ENCODE peak calls at places on chromosomes 6 and 20, in ten cellular contexts. R, I, Y, P, F, X, G, O, Z and J are unnamed samples. For H3K36me3, the result is how much of the 10 kb centered on the place peaks cover.

GRCh38 chr6:105424177-105424783 is 21.4 kb upstream of the PREP start:
- DNase-seq in I (peak), X (peak), R (peak), F (no peak), P (peak), O (no peak), Z (peak), G (peak), Y (peak), J (peak)

GRCh38 chr6:168877821-168878282 is 375.8 kb downstream of the THBS2 start:
- DNase-seq in X (no peak), Y (no peak), G (no peak), O (no peak), Z (no peak), P (no peak), F (no peak), R (no peak), I (no peak), J (no peak)

GRCh38 chr6:47437592-47437991 is 40.0 kb upstream of the CD2AP start:
- DNase-seq in X (no peak), O (no peak), R (no peak), F (no peak), G (no peak), Y (no peak), I (no peak), P (no peak), Z (no peak), J (no peak)

GRCh38 chr20:21339499-21339898 is 36.4 kb downstream of the XRN2 start:
- DNase-seq in F (no peak), P (no peak), I (no peak), R (no peak), Z (no peak), Y (no peak), X (no peak), O (no peak), G (no peak), J (no peak)

GRCh38 chr6:133632206-133632605 is 256.7 kb upstream of the TCF21 start:
- DNase-seq in O (no peak), F (no peak), Y (no peak), G (peak), X (no peak), I (no peak), P (no peak), Z (no peak), R (no peak), J (no peak)

GRCh38 chr20:59258103-59258705 is 42.2 kb upstream of the EDN3 start:
- DNase-seq in Y (no peak), G (no peak), X (no peak), O (no peak), I (no peak), Z (no peak), R (no peak), P (no peak), F (no peak), J (no peak)

GRCh38 chr20:4559906-4560305 is 161.8 kb upstream of the PRND start:
- DNase-seq in G (no peak), Z (no peak), Y (no peak), X (no peak), R (no peak), P (no peak), F (no peak), O (no peak), I (no peak), J (no peak)

GRCh38 chr6:72841195-72841594 is 219.3 kb downstream of the KCNQ5 start:
- DNase-seq in R (no peak), G (no peak), F (no peak), P (no peak), Y (no peak), Z (no peak), X (no peak), I (no peak), O (no peak), J (no peak)

GRCh38 chr6:44524491-44525227 is 137.2 kb downstream of the CDC5L start:
- DNase-seq in Z (no peak), G (no peak), O (no peak), Y (no peak), R (no peak), P (no peak), I (no peak), X (no peak), F (no peak), J (no peak)

GRCh38 chr20:7841967-7842301 is 98.3 kb downstream of the HAO1 start:
- DNase-seq in Y (peak), R (no peak), G (no peak), I (peak), F (no peak), Z (peak), O (no peak), P (no peak), X (no peak), J (no peak)

GRCh38 chr6:32064706-32065105 is 26.5 kb downstream of the CYP21A2 start:
- DNase-seq in O (no peak), F (no peak), X (no peak), G (no peak), Y (no peak), R (no peak), Z (no peak), P (no peak), I (no peak), J (no peak)

GRCh38 chr6:159931112-159931511 is 37.8 kb upstream of the IGF2R start:
- DNase-seq in G (no peak), O (no peak), P (no peak), Z (no peak), Y (no peak), I (no peak), X (no peak), F (no peak), R (no peak), J (no peak)

GRCh38 chr6:82240191-82240590 is 7.4 kb downstream of the IBTK start:
- DNase-seq in G (no peak), O (no peak), Z (no peak), X (no peak), Y (no peak), F (no peak), I (no peak), R (no peak), P (no peak), J (no peak)

GRCh38 chr20:24598346-24598745 is 128.9 kb downstream of the SYNDIG1 start:
- DNase-seq in P (no peak), Y (no peak), Z (no peak), X (no peak), I (no peak), R (no peak), G (no peak), F (no peak), O (no peak), J (no peak)

GRCh38 chr20:11379257-11380011 is 538.3 kb upstream of the BTBD3 start:
- DNase-seq in X (no peak), P (no peak), R (no peak), G (peak), I (no peak), Z (no peak), Y (no peak), F (no peak), O (peak), J (peak)

GRCh38 chr6:90537723-90538407 is 49.0 kb downstream of the MAP3K7 start:
- DNase-seq in X (no peak), O (no peak), R (no peak), I (no peak), F (no peak), Y (no peak), Z (no peak), G (peak), P (no peak), J (no peak)

DNA sequence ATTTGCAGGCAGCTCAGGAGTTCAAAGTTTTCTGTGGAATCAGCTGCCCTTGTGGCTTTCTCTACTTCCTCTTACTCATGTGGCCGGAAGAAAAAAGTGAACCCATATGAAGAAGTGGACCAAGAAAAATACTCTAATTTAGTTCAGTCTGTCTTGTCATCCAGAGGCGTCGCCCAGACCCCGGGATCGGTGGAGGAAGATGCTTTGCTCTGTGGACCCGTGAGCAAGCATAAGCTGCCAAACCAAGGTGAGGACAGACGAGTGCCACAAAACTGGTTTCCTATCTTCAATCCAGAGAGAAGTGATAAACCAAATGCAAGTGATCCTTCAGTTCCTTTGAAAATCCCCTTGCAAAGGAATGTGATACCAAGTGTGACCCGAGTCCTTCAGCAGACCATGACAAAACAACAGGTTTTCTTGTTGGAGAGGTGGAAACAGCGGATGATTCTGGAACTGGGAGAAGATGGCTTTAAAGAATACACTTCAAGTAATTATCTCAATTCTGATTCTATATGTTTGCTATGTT is 1.1 kb downstream of the MGME1 start:
- DNase-seq in X (peak), O (no peak), P (no peak), Z (peak), G (peak), R (peak), I (no peak), F (no peak), Y (no peak), J (no peak)
- H3K36me3 ChIP-seq in X (under half), O (under half), P (under half), Z (under half), G (under half), R (under half), I (under half), F (under half), Y (under half), J (under half)

GRCh38 chr6:7285416-7285815 is 27.6 kb downstream of the SSR1 start:
- DNase-seq in X (no peak), F (no peak), Z (no peak), P (no peak), Y (no peak), I (no peak), R (no peak), O (no peak), G (no peak), J (no peak)

GRCh38 chr6:7282097-7282906 is 30.7 kb downstream of the SSR1 start:
- DNase-seq in Z (no peak), O (no peak), F (no peak), I (no peak), X (no peak), Y (no peak), G (no peak), R (no peak), P (no peak), J (no peak)

DNA sequence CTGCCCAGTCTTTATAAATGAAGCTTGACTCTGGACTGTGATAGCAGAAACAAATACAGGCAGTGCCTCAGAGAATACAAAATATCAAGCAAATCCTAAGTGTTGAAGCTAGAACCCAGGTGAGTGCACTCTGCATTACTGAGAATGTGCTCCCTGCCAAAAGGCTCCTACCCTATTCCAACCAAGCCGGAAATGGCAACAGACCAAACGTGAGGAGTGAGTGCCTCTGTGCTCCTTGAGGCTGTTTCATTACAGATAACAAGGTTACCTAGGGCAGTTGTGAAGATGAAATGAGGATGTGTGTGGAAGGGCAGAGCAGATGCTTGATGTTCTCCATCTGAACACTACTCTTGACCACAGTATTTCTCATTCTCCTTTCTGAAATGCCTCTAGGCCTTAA is 29.3 kb downstream of the SSR1 start:
- DNase-seq in Y (no peak), Z (no peak), R (no peak), P (no peak), O (no peak), X (no peak), I (no peak), G (no peak), F (no peak), J (no peak)
- H3K36me3 ChIP-seq in Y (under half), Z (under half), R (under half), P (under half), O (under half), X (under half), I (under half), G (under half), F (under half), J (under half)

GRCh38 chr6:3268680-3269079 is 9.9 kb downstream of the PSMG4 start:
- DNase-seq in P (no peak), G (no peak), Y (no peak), X (no peak), F (no peak), Z (no peak), O (no peak), R (no peak), I (no peak), J (no peak)

GRCh38 chr6:3272911-3273547 is 14.3 kb downstream of the PSMG4 start:
- DNase-seq in Y (no peak), I (no peak), X (no peak), Z (no peak), G (no peak), F (no peak), O (no peak), P (no peak), R (no peak), J (no peak)

GRCh38 chr6:3271756-3272155 is 13.0 kb downstream of the PSMG4 start:
- DNase-seq in I (no peak), X (no peak), Z (no peak), G (no peak), O (no peak), F (no peak), Y (no peak), P (no peak), R (no peak), J (no peak)

GRCh38 chr6:3269412-3269975 is 10.7 kb downstream of the PSMG4 start:
- DNase-seq in X (no peak), Y (no peak), O (no peak), Z (no peak), I (no peak), G (no peak), R (no peak), F (no peak), P (no peak), J (no peak)

GRCh38 chr6:3270258-3270657 is 11.5 kb downstream of the PSMG4 start:
- DNase-seq in P (no peak), X (no peak), Y (no peak), R (no peak), I (no peak), G (no peak), Z (no peak), O (peak), F (no peak), J (no peak)
- H3K36me3 ChIP-seq in P (under half), X (under half), Y (under half), R (under half), I (under half), G (under half), Z (half or more), O (under half), F (half or more), J (under half)

GRCh38 chr20:57814529-57814928 is 104.7 kb upstream of the PMEPA1 start:
- DNase-seq in R (no peak), Y (no peak), F (no peak), O (no peak), Z (no peak), X (no peak), P (no peak), G (no peak), I (no peak), J (no peak)

GRCh38 chr20:57821930-57822329 is 112.1 kb upstream of the PMEPA1 start:
- DNase-seq in Y (no peak), O (no peak), Z (no peak), I (no peak), X (no peak), P (no peak), G (no peak), R (no peak), F (no peak), J (no peak)

GRCh38 chr20:57819981-57820380 is 110.2 kb upstream of the PMEPA1 start:
- DNase-seq in I (no peak), G (no peak), P (no peak), Z (no peak), Y (no peak), F (no peak), R (no peak), X (no peak), O (no peak), J (no peak)

GRCh38 chr20:57818418-57818817 is 108.6 kb upstream of the PMEPA1 start:
- DNase-seq in P (no peak), Y (no peak), G (no peak), R (no peak), F (no peak), I (no peak), X (no peak), O (no peak), Z (no peak), J (no peak)

DNA sequence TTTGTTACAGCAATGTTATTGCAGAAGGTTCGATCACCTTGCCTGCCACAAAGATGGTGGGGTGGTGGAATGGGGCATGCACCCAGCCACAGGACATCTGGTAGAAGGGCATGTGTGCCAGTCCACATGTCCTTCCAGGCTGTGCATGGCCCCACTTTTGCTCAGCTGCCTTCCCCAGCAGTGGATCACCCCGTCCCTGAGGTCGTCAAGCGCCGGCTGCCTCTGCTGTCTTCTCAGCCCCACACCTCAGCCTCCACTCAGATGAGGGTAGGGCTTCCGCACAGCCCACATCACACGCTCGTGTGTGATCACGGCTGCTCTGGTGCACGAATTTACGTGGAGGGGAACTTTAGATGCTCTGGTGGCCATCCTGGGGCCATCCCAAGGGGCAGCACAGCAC is 109.5 kb upstream of the PMEPA1 start:
- DNase-seq in Z (no peak), X (no peak), F (no peak), G (no peak), P (no peak), I (no peak), R (no peak), O (no peak), Y (no peak), J (no peak)
- H3K36me3 ChIP-seq in Z (under half), X (under half), F (under half), G (under half), P (under half), I (under half), R (under half), O (under half), Y (under half), J (under half)